ENCODE peak calls at places on chromosome 19, in four cellular contexts. A is GM12878, C is H1, K is HepG2. W is an unnamed sample. For H3K27me3, the result is how much of the 10 kb centered on the place peaks cover.

GRCh38 chr19:47230122-47230920 is 678 bp downstream of the BBC3 start:
- DNase-seq in A (no peak), C (peak), K (peak), W (no peak)

GRCh38 chr19:33471111-33471996 is 50.2 kb downstream of the PEPD start:
- DNase-seq in A (no peak), C (no peak), K (no peak), W (no peak)

GRCh38 chr19:1133471-1133929 is 29.7 kb downstream of the GPX4 start:
- DNase-seq in A (peak), C (peak), K (no peak), W (no peak)

GRCh38 chr19:29806098-29806866 is 5.5 kb upstream of the CCNE1 start:
- DNase-seq in A (no peak), C (peak), K (peak), W (no peak)

GRCh38 chr19:2315818-2316353 is 7.9 kb upstream of the LINGO3 start:
- DNase-seq in A (no peak), C (peak), K (peak), W (peak)

GRCh38 chr19:3721131-3721899 is 13.1 kb downstream of the TJP3 start:
- DNase-seq in A (no peak), C (peak), K (peak), W (peak)

GRCh38 chr19:2337329-2337707 is 8.8 kb downstream of the SPPL2B start:
- DNase-seq in A (no peak), C (peak), K (peak), W (no peak)

GRCh38 chr19:57830071-57830602 is at the start of gene ZNF587B:
- DNase-seq in A (no peak), C (peak), K (peak), W (peak)

GRCh38 chr19:51689751-51690358 is 3.3 kb upstream of the SPACA6 start:
- DNase-seq in A (no peak), C (peak), K (no peak), W (peak)

GRCh38 chr19:45099465-45100201 is 6.7 kb downstream of the PPP1R37 start:
- DNase-seq in A (no peak), C (no peak), K (peak), W (no peak)

GRCh38 chr19:46716013-46716671 is 772 bp downstream of the PRKD2 start:
- DNase-seq in A (no peak), C (peak), K (no peak), W (no peak)

GRCh38 chr19:58129284-58129683 is 21.3 kb downstream of the ZNF329 start:
- DNase-seq in A (no peak), C (no peak), K (no peak), W (no peak)

GRCh38 chr19:30001301-30001700 is 59.3 kb downstream of the URI1 start:
- DNase-seq in A (no peak), C (no peak), K (no peak), W (no peak)

GRCh38 chr19:4851551-4852290 is 15.7 kb downstream of the PLIN3 start:
- DNase-seq in A (no peak), C (peak), K (peak), W (peak)

GRCh38 chr19:30071871-30072270 is 129.8 kb downstream of the URI1 start:
- DNase-seq in A (no peak), C (no peak), K (no peak), W (no peak)

GRCh38 chr19:56537442-56537841 is 1.3 kb upstream of the ZFP28 start:
- DNase-seq in A (no peak), C (no peak), K (no peak), W (no peak)

GRCh38 chr19:7415857-7416371 is 67.2 kb downstream of the ARHGEF18 start:
- DNase-seq in A (no peak), C (no peak), K (no peak), W (no peak)

DNA sequence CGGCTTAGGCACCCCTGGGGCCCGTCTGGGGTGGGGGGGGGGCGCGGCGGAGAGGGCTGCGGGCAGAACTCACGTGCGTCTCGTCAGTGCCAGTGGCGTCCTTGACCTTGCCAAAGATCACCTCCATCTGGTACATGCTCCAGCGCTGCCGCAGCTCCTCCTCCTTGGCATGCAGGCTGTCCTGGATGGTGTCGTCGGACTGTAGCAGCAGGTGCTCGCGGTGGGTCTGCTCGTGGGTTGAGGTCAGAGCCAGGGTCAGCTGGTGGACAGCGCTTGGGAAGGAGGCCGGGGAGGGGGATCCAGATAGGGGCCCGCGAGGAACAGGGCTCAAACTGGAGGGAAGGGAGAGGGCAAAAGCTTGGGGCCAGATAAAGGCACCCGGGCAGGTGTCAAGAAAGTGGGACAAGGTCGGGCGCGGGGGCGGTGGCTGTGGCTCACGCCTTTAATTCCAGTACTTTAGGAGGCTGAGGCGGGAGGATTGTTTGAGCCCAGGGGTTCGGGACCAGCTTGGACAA is 4.7 kb upstream of the RGL3 start:
- DNase-seq in A (no peak), C (peak), K (no peak), W (no peak)
- H3K27me3 ChIP-seq in A (under half), C (under half), K (under half), W (half or more)

GRCh38 chr19:13935765-13936486 is 2.3 kb downstream of the PODNL1 start:
- DNase-seq in A (no peak), C (no peak), K (no peak), W (peak)

GRCh38 chr19:13932911-13933393 is 5.3 kb downstream of the PODNL1 start:
- DNase-seq in A (no peak), C (no peak), K (no peak), W (no peak)

GRCh38 chr19:13934785-13935109 is 3.5 kb downstream of the PODNL1 start:
- DNase-seq in A (no peak), C (no peak), K (no peak), W (no peak)

GRCh38 chr19:13937479-13938360 is 497 bp downstream of the PODNL1 start:
- DNase-seq in A (no peak), C (no peak), K (no peak), W (no peak)

DNA sequence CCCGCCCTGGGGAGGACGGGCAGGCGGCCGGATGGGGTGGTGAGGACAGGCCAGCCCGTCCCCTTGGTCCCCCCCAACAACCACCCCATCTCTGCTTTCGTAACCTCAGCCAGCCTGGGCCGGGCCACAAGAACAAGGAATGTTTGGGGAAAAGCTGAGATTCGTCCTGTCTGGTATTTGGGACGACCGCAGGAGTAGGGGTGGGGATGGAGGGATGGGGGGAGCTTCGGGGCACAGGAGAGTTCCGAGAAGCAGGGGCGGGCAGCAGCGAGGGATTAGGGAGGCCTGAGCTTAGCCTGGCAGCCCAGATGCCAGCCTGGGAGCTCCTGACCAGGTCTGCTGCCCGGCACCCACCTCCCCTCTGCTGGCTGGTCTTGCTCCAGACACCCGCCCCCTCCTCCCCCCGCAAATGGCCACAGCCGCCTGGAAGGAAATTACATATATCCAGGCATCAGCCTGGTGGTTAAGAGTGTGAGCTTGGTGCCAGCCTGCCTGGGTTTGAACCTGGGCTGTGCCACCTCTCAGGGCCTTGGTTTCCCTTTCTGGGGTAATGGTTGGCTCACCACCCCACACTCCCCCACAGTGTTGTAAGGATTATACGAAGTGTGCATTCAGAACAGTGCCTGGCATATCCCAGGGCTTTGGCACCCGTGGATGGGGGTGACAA is at the start of gene PODNL1:
- DNase-seq in A (no peak), C (no peak), K (no peak), W (no peak)
- TF ChIP-seq YY1 in A (no peak), C (no peak), K (no peak), W (no peak)

GRCh38 chr19:40225440-40226305 is 816 bp downstream of the CCNP start:
- DNase-seq in A (no peak), C (no peak), K (peak), W (no peak)
- TF ChIP-seq SUZ12 in A (no peak), C (no peak), K (no peak), W (no peak)

GRCh38 chr19:19145281-19145999 is 7.2 kb upstream of the TMEM161A start:
- DNase-seq in A (no peak), C (no peak), K (no peak), W (no peak)
- H3K27me3 ChIP-seq in A (under half), C (under half), K (under half), W (under half)

DNA sequence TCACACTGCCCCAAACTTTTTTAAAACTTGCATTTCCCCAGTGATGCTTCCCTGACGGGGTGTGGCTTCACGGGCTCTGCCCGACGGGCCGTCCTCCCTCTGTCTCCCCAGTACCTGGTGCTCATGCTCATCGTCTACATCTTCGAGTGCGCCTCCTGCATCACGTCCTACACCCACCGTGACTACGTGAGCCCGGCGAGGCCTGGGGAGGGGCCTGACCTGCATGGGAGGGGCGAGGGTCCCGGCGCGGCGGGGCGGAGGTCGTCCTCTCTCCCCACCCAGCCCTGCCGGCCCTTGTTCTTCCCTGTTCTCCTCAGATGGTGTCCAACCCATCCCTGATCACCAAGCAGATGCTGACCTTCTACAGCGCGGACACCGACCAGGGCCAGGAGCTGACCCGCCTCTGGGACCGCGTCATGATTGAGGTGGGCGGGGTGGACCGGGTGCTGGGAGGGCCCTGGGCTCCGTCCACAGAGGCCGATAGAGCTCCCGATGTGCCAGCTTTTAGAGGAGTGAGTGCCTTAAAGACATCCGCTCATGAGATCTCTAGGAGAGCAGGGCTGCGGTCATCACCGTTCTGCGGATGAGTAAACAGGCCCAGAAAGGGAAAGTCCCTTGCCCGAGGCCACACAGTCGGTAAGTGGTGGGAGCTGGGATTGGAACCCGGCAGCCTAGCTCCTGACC is 6.9 kb downstream of the UPK1A start:
- DNase-seq in A (no peak), C (peak), K (peak), W (no peak)
- TF ChIP-seq YY1 in A (no peak), C (no peak), K (no peak), W (no peak)

GRCh38 chr19:17105548-17105947 is 30.0 kb downstream of the MYO9B start:
- DNase-seq in A (peak), C (no peak), K (no peak), W (no peak)

GRCh38 chr19:17103177-17103576 is 27.6 kb downstream of the MYO9B start:
- DNase-seq in A (no peak), C (peak), K (peak), W (peak)

GRCh38 chr19:17104679-17105078 is 29.1 kb downstream of the MYO9B start:
- DNase-seq in A (no peak), C (no peak), K (no peak), W (no peak)

GRCh38 chr19:17098326-17098725 is 22.7 kb downstream of the MYO9B start:
- DNase-seq in A (no peak), C (no peak), K (no peak), W (no peak)

GRCh38 chr19:17101686-17102628 is 26.4 kb downstream of the MYO9B start:
- DNase-seq in A (no peak), C (no peak), K (no peak), W (no peak)
- TF ChIP-seq SUZ12 in A (no peak), C (no peak), K (no peak), W (no peak)

GRCh38 chr19:31148671-31149070 is 200.6 kb downstream of the TSHZ3 start:
- DNase-seq in A (no peak), C (no peak), K (no peak), W (no peak)

GRCh38 chr19:31149306-31149975 is 199.8 kb downstream of the TSHZ3 start:
- DNase-seq in A (no peak), C (no peak), K (no peak), W (no peak)

GRCh38 chr19:31146546-31147183 is 202.6 kb downstream of the TSHZ3 start:
- DNase-seq in A (no peak), C (no peak), K (no peak), W (no peak)

GRCh38 chr19:31145909-31146453 is 203.3 kb downstream of the TSHZ3 start:
- DNase-seq in A (no peak), C (no peak), K (no peak), W (no peak)

GRCh38 chr19:31147234-31147633 is 202.0 kb downstream of the TSHZ3 start:
- DNase-seq in A (no peak), C (no peak), K (no peak), W (no peak)
- H3K27me3 ChIP-seq in A (under half), C (under half), K (under half), W (under half)